ENCODE peak calls at places on chromosomes 1 and 21, in seven cellular contexts. S is HCT116, P is K562, Y is HepG2, L is GM12878, V is SK-N-SH, Q is H1. R is an unnamed sample.
A peak's percentile ranks its signal among the peaks of the same experiment; 100 is the strongest.

GRCh38 chr1:26994772-26995625 is 1.5 kb downstream of the TRNP1 start:
- DNase-seq in Y (no peak), V (no peak), S (no peak), Q (peak; percentile 56), P (no peak), L (no peak), R (no peak)

GRCh38 chr1:38005195-38006007 is at the start of gene FHL3:
- DNase-seq in Y (peak; percentile 51), Q (peak; percentile 80), V (peak; percentile 90), P (peak; percentile 96), L (no peak), S (no peak), R (peak; percentile 42)

GRCh38 chr1:36115200-36115669 is 9.8 kb downstream of the COL8A2 start:
- DNase-seq in V (peak; percentile 88), L (no peak), S (no peak), Y (no peak), Q (no peak), P (no peak), R (no peak)

GRCh38 chr1:36889478-36889845 is 144.9 kb downstream of the GRIK3 start:
- DNase-seq in V (no peak), Y (no peak), L (no peak), P (no peak), Q (peak; percentile 26), S (no peak), R (no peak)

GRCh38 chr1:63261736-63262142 is 60.6 kb upstream of the FOXD3 start:
- DNase-seq in L (no peak), Y (peak; percentile 45), P (peak; percentile 3), V (no peak), Q (no peak), S (no peak), R (no peak)

GRCh38 chr1:201582261-201582951 is 43.5 kb downstream of the NAV1 start:
- DNase-seq in Q (no peak), P (peak; percentile 87), V (peak; percentile 56), L (no peak), S (no peak), Y (no peak), R (no peak)

GRCh38 chr1:71307451-71307850 is 226.6 kb upstream of the ZRANB2 start:
- DNase-seq in S (no peak), L (no peak), Q (no peak), V (peak; percentile 7), P (no peak), Y (no peak), R (no peak)

GRCh38 chr1:204363335-204364114 is 3.8 kb upstream of the PLEKHA6 start:
- DNase-seq in P (peak; percentile 88), Y (peak; percentile 50), Q (peak; percentile 91), S (peak; percentile 54), L (peak; percentile 52), V (peak; percentile 74), R (peak; percentile 87)

GRCh38 chr1:58966103-58966916 is 182.5 kb upstream of the JUN start:
- DNase-seq in Y (no peak), S (no peak), P (no peak), V (no peak), L (no peak), Q (no peak), R (no peak)

GRCh38 chr1:24384251-24385090 is 29.1 kb downstream of the STPG1 start:
- DNase-seq in L (no peak), S (no peak), Y (no peak), V (no peak), Q (peak; percentile 30), P (no peak), R (no peak)

GRCh38 chr1:10795305-10796021 is 983 bp downstream of the CASZ1 start:
- DNase-seq in Q (peak; percentile 70), P (no peak), L (no peak), S (no peak), Y (no peak), V (peak; percentile 59), R (no peak)

GRCh38 chr1:165883056-165883455 is 55.6 kb downstream of the UCK2 start:
- DNase-seq in L (no peak), Y (no peak), P (no peak), S (no peak), Q (no peak), V (no peak), R (no peak)

GRCh38 chr1:41726899-41727748 is 191.6 kb downstream of the HIVEP3 start:
- DNase-seq in Q (no peak), P (peak; percentile 7), V (no peak), L (peak; percentile 74), S (no peak), Y (peak; percentile 6), R (no peak)

GRCh38 chr1:231750296-231750695 is 123.7 kb downstream of the DISC1 start:
- DNase-seq in Q (no peak), L (no peak), Y (no peak), S (no peak), P (no peak), V (no peak), R (no peak)

GRCh38 chr1:47761201-47761930 is 235.8 kb downstream of the TRABD2B start:
- DNase-seq in L (no peak), S (no peak), V (no peak), P (no peak), Y (no peak), Q (no peak), R (no peak)

GRCh38 chr1:81174052-81174451 is 626.7 kb upstream of the ADGRL2 start:
- DNase-seq in S (no peak), Q (no peak), P (no peak), Y (no peak), V (no peak), L (no peak), R (no peak)

GRCh38 chr1:89945852-89946476 is 48.9 kb upstream of the ZNF326 start:
- DNase-seq in P (peak; percentile 60), S (peak; percentile 26), L (peak; percentile 69), Y (no peak), V (no peak), Q (no peak), R (no peak)

GRCh38 chr1:246724725-246725095 is 501 bp downstream of the SCCPDH start:
- DNase-seq in S (no peak), L (no peak), V (no peak), Y (no peak), P (peak; percentile 59), Q (no peak), R (peak; percentile 42)

GRCh38 chr1:52636701-52637695 is 4.0 kb downstream of the SHISAL2A start:
- DNase-seq in S (no peak), Y (no peak), P (no peak), L (peak; percentile 87), Q (no peak), V (no peak), R (no peak)

GRCh38 chr1:208248254-208248935 is 4.2 kb upstream of the PLXNA2 start:
- DNase-seq in L (no peak), P (no peak), V (no peak), Q (no peak), S (no peak), Y (no peak), R (no peak)

GRCh38 chr21:25639167-25639921 is at the start of gene JAM2:
- DNase-seq in L (no peak), S (no peak), Y (no peak), V (peak; percentile 88), Q (peak; percentile 79), P (peak; percentile 16), R (peak; percentile 26)

DNA sequence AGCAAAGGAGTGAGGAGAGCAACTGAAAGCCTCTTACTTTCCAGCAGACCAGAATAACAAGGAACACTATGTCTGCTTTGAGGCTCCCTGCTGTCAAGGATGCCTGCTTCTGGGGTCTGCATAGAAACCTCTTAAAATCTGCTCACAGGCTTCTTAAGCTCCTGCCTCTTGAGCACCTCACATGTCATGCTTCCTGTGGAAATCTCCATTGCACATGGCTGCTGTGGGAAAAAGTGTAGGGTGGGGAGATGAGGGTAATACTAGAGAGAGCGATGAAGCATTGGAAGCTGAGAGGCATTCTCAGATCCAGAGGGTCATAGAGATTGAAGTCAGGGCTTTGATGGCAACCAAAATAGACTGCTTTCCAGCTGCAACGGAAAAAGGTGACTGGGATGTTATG is 6.2 kb upstream of the HLX start:
- DNase-seq in P (no peak), Y (no peak), Q (no peak), L (no peak), V (no peak), S (no peak), R (no peak)
- TF ChIP-seq JUND in P (no peak), Y (no peak), Q (no peak), L (no peak), V (no peak), S (no peak), R (no peak)

GRCh38 chr21:17782051-17782450 is 37.1 kb downstream of the C21orf91 start:
- DNase-seq in Q (no peak), P (no peak), Y (no peak), V (no peak), L (no peak), S (no peak), R (no peak)
- TF ChIP-seq JUND in Q (no peak), P (no peak), Y (no peak), V (no peak), L (no peak), S (no peak), R (no peak)

GRCh38 chr21:34593954-34594531 is 20.9 kb downstream of the RCAN1 start:
- DNase-seq in P (no peak), L (no peak), Y (no peak), S (no peak), V (no peak), Q (peak; percentile 8), R (no peak)

GRCh38 chr21:34598931-34599400 is 15.9 kb downstream of the RCAN1 start:
- DNase-seq in Y (no peak), V (peak; percentile 33), L (no peak), P (no peak), Q (no peak), S (peak; percentile 63), R (no peak)

GRCh38 chr21:34594566-34595234 is 20.2 kb downstream of the RCAN1 start:
- DNase-seq in S (no peak), Q (peak; percentile 31), P (no peak), L (no peak), Y (no peak), V (no peak), R (no peak)

GRCh38 chr21:34595457-34595856 is 19.5 kb downstream of the RCAN1 start:
- DNase-seq in S (no peak), Y (peak; percentile 57), Q (peak; percentile 28), L (no peak), P (no peak), V (no peak), R (no peak)

DNA sequence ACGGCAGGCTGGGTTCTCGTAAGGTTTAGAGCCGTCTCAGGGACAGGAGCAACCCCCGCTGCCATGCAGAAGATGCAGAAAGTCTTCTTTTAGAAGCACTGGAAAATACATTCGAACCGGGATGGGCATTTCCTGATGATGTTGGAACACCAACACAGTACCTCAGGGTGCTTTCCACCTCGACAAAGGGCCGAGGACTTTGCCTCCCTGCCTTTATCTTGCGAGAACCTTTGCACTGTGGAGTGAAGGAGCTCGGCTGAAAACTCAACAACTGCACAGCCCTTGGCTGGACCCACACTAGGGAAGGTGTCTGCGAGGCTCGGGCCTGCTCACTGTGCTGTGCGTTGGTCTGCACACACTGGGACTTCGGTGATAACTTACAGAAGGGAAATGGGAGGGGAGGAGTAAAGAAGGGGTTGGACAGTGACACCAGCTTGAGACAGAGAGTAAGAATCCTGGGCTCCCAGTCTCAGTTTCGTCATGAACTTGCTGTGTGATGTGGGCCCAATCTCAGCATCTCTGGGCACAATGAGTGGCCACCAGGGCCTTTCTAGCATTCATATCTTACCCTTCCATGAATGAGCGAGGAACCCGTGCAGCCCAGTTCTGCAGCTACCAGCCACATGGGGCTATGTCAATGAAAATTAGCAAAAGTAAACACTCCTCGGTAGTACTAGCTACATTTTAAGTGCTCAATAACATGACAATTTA is 18.2 kb downstream of the RCAN1 start:
- DNase-seq in L (no peak), S (no peak), V (no peak), P (no peak), Q (peak; percentile 27), Y (no peak), R (no peak)
- TF ChIP-seq JUND in L (no peak), S (no peak), V (no peak), P (no peak), Q (no peak), Y (no peak), R (no peak)

GRCh38 chr21:27033467-27033866 is 66.6 kb upstream of the ADAMTS5 start:
- DNase-seq in V (no peak), Y (no peak), S (no peak), L (no peak), P (no peak), Q (no peak), R (no peak)
- TF ChIP-seq JUND in V (no peak), Y (no peak), S (no peak), L (no peak), P (no peak), Q (no peak), R (no peak)

R was measured in T47D.